ENCODE peak calls at places on chromosomes 3 and 15, in nine cellular contexts. One of them, this sample, is unnamed.

GRCh38 chr15:65476942-65477341 is 40.5 kb downstream of the DPP8 start:
- DNase-seq in AG09309: peak
- DNase-seq in astrocyte: peak
- DNase-seq in stomach: no peak
- DNase-seq in mesendoderm: no peak
- DNase-seq in adrenal gland: peak
- DNase-seq in neuronal stem cell: no peak
- DNase-seq in naive thymus-derived CD4-positive, alpha-beta T cell: no peak
- DNase-seq in A549: no peak
- DNase-seq in this sample: peak

GRCh38 chr3:6255229-6255628 is 605.7 kb upstream of the GRM7 start:
- DNase-seq in AG09309: no peak
- DNase-seq in astrocyte: no peak
- DNase-seq in stomach: no peak
- DNase-seq in mesendoderm: no peak
- DNase-seq in adrenal gland: no peak
- DNase-seq in neuronal stem cell: no peak
- DNase-seq in naive thymus-derived CD4-positive, alpha-beta T cell: no peak
- DNase-seq in A549: no peak
- DNase-seq in this sample: no peak

GRCh38 chr3:73621388-73621787 is 3.4 kb downstream of the PDZRN3 start:
- DNase-seq in AG09309: no peak
- DNase-seq in astrocyte: no peak
- DNase-seq in stomach: no peak
- DNase-seq in mesendoderm: no peak
- DNase-seq in adrenal gland: no peak
- DNase-seq in neuronal stem cell: no peak
- DNase-seq in naive thymus-derived CD4-positive, alpha-beta T cell: no peak
- DNase-seq in A549: no peak
- DNase-seq in this sample: no peak

GRCh38 chr15:52309154-52309548 is 13.5 kb upstream of the MYO5C start:
- DNase-seq in AG09309: no peak
- DNase-seq in astrocyte: no peak
- DNase-seq in stomach: no peak
- DNase-seq in mesendoderm: no peak
- DNase-seq in adrenal gland: no peak
- DNase-seq in neuronal stem cell: no peak
- DNase-seq in naive thymus-derived CD4-positive, alpha-beta T cell: no peak
- DNase-seq in A549: no peak
- DNase-seq in this sample: no peak

GRCh38 chr3:51943451-51944391 is 1.6 kb downstream of the PARP3 start:
- DNase-seq in AG09309: no peak
- DNase-seq in astrocyte: no peak
- DNase-seq in stomach: no peak
- DNase-seq in mesendoderm: no peak
- DNase-seq in adrenal gland: peak
- DNase-seq in neuronal stem cell: no peak
- DNase-seq in naive thymus-derived CD4-positive, alpha-beta T cell: no peak
- DNase-seq in A549: no peak
- DNase-seq in this sample: no peak

GRCh38 chr3:37163262-37164020 is 10.9 kb downstream of the LRRFIP2 start:
- DNase-seq in AG09309: peak
- DNase-seq in astrocyte: peak
- DNase-seq in stomach: no peak
- DNase-seq in mesendoderm: peak
- DNase-seq in adrenal gland: no peak
- DNase-seq in neuronal stem cell: no peak
- DNase-seq in naive thymus-derived CD4-positive, alpha-beta T cell: no peak
- DNase-seq in A549: no peak
- DNase-seq in this sample: no peak

GRCh38 chr3:14423963-14424362 is 21.6 kb downstream of the SLC6A6 start:
- DNase-seq in AG09309: no peak
- DNase-seq in astrocyte: no peak
- DNase-seq in stomach: no peak
- DNase-seq in mesendoderm: no peak
- DNase-seq in adrenal gland: no peak
- DNase-seq in neuronal stem cell: no peak
- DNase-seq in naive thymus-derived CD4-positive, alpha-beta T cell: no peak
- DNase-seq in A549: no peak
- DNase-seq in this sample: no peak

GRCh38 chr3:46852839-46853355 is 10.3 kb downstream of the MYL3 start:
- DNase-seq in AG09309: no peak
- DNase-seq in astrocyte: no peak
- DNase-seq in stomach: no peak
- DNase-seq in mesendoderm: no peak
- DNase-seq in adrenal gland: peak
- DNase-seq in neuronal stem cell: no peak
- DNase-seq in naive thymus-derived CD4-positive, alpha-beta T cell: no peak
- DNase-seq in A549: no peak
- DNase-seq in this sample: no peak

GRCh38 chr15:80878242-80878866 is 99.2 kb downstream of the CEMIP start:
- DNase-seq in AG09309: no peak
- DNase-seq in astrocyte: no peak
- DNase-seq in stomach: no peak
- DNase-seq in mesendoderm: no peak
- DNase-seq in adrenal gland: no peak
- DNase-seq in neuronal stem cell: no peak
- DNase-seq in naive thymus-derived CD4-positive, alpha-beta T cell: no peak
- DNase-seq in A549: no peak
- DNase-seq in this sample: no peak

GRCh38 chr3:49165771-49166751 is at the start of gene CCDC71:
- DNase-seq in AG09309: no peak
- DNase-seq in astrocyte: peak
- DNase-seq in stomach: peak
- DNase-seq in mesendoderm: peak
- DNase-seq in adrenal gland: peak
- DNase-seq in neuronal stem cell: no peak
- DNase-seq in naive thymus-derived CD4-positive, alpha-beta T cell: peak
- DNase-seq in A549: peak
- DNase-seq in this sample: peak

GRCh38 chr15:89119489-89120478 is 31.5 kb downstream of the ABHD2 start:
- DNase-seq in AG09309: no peak
- DNase-seq in astrocyte: peak
- DNase-seq in stomach: no peak
- DNase-seq in mesendoderm: no peak
- DNase-seq in adrenal gland: no peak
- DNase-seq in neuronal stem cell: no peak
- DNase-seq in naive thymus-derived CD4-positive, alpha-beta T cell: no peak
- DNase-seq in A549: peak
- DNase-seq in this sample: peak

GRCh38 chr3:15291589-15292541 is 40.5 kb downstream of the SH3BP5 start:
- DNase-seq in AG09309: no peak
- DNase-seq in astrocyte: peak
- DNase-seq in stomach: no peak
- DNase-seq in mesendoderm: no peak
- DNase-seq in adrenal gland: no peak
- DNase-seq in neuronal stem cell: no peak
- DNase-seq in naive thymus-derived CD4-positive, alpha-beta T cell: peak
- DNase-seq in A549: no peak
- DNase-seq in this sample: peak

GRCh38 chr3:157499342-157499963 is 3.8 kb downstream of the VEPH1 start:
- DNase-seq in AG09309: no peak
- DNase-seq in astrocyte: peak
- DNase-seq in stomach: peak
- DNase-seq in mesendoderm: peak
- DNase-seq in adrenal gland: peak
- DNase-seq in neuronal stem cell: peak
- DNase-seq in naive thymus-derived CD4-positive, alpha-beta T cell: no peak
- DNase-seq in A549: peak
- DNase-seq in this sample: peak
- H3K4me3 ChIP-seq in AG09309: no peak
- H3K4me3 ChIP-seq in astrocyte: peak
- H3K4me3 ChIP-seq in stomach: peak
- H3K4me3 ChIP-seq in mesendoderm: no peak
- H3K4me3 ChIP-seq in adrenal gland: peak
- H3K4me3 ChIP-seq in neuronal stem cell: no peak
- H3K4me3 ChIP-seq in naive thymus-derived CD4-positive, alpha-beta T cell: no peak
- H3K4me3 ChIP-seq in A549: peak
- H3K4me3 ChIP-seq in this sample: peak

GRCh38 chr15:63462053-63462452 is 42.3 kb upstream of the USP3 start:
- DNase-seq in AG09309: no peak
- DNase-seq in astrocyte: peak
- DNase-seq in stomach: no peak
- DNase-seq in mesendoderm: no peak
- DNase-seq in adrenal gland: no peak
- DNase-seq in neuronal stem cell: no peak
- DNase-seq in naive thymus-derived CD4-positive, alpha-beta T cell: no peak
- DNase-seq in A549: peak
- DNase-seq in this sample: no peak
- H3K4me3 ChIP-seq in AG09309: no peak
- H3K4me3 ChIP-seq in astrocyte: no peak
- H3K4me3 ChIP-seq in stomach: no peak
- H3K4me3 ChIP-seq in mesendoderm: no peak
- H3K4me3 ChIP-seq in adrenal gland: no peak
- H3K4me3 ChIP-seq in neuronal stem cell: no peak
- H3K4me3 ChIP-seq in naive thymus-derived CD4-positive, alpha-beta T cell: no peak
- H3K4me3 ChIP-seq in A549: no peak
- H3K4me3 ChIP-seq in this sample: no peak

GRCh38 chr15:85687329-85687728 is 107.4 kb downstream of the KLHL25 start:
- DNase-seq in AG09309: no peak
- DNase-seq in astrocyte: no peak
- DNase-seq in stomach: no peak
- DNase-seq in mesendoderm: no peak
- DNase-seq in adrenal gland: no peak
- DNase-seq in neuronal stem cell: no peak
- DNase-seq in naive thymus-derived CD4-positive, alpha-beta T cell: no peak
- DNase-seq in A549: no peak
- DNase-seq in this sample: no peak

GRCh38 chr15:85690546-85691226 is 104.0 kb downstream of the KLHL25 start:
- DNase-seq in AG09309: no peak
- DNase-seq in astrocyte: no peak
- DNase-seq in stomach: no peak
- DNase-seq in mesendoderm: no peak
- DNase-seq in adrenal gland: no peak
- DNase-seq in neuronal stem cell: no peak
- DNase-seq in naive thymus-derived CD4-positive, alpha-beta T cell: no peak
- DNase-seq in A549: no peak
- DNase-seq in this sample: no peak

GRCh38 chr15:85688703-85689102 is 106.0 kb downstream of the KLHL25 start:
- DNase-seq in AG09309: no peak
- DNase-seq in astrocyte: no peak
- DNase-seq in stomach: no peak
- DNase-seq in mesendoderm: no peak
- DNase-seq in adrenal gland: no peak
- DNase-seq in neuronal stem cell: no peak
- DNase-seq in naive thymus-derived CD4-positive, alpha-beta T cell: peak
- DNase-seq in A549: no peak
- DNase-seq in this sample: no peak

GRCh38 chr15:85691350-85692240 is 103.1 kb downstream of the KLHL25 start:
- DNase-seq in AG09309: no peak
- DNase-seq in astrocyte: no peak
- DNase-seq in stomach: peak
- DNase-seq in mesendoderm: no peak
- DNase-seq in adrenal gland: no peak
- DNase-seq in neuronal stem cell: no peak
- DNase-seq in naive thymus-derived CD4-positive, alpha-beta T cell: no peak
- DNase-seq in A549: no peak
- DNase-seq in this sample: no peak

DNA sequence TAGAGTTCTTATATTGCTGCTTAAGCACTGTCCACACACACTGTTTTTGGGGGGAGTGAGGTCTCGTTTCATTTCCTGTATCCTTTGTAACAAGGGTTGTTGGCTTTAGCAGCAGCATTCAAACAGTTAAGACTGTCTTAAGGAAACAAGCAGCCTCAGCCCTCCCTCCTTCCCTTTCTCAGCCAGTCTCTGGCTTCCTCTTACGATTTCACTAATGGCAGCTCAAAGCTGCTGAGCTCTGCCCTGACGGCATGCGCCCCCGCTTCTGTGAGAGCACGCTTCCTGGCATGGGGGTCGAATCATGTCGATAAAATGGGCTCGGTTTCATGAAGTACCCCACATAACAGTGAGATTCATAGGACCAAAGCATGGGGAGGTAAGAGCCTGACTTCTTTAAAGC is 105.0 kb downstream of the KLHL25 start:
- DNase-seq in AG09309: no peak
- DNase-seq in astrocyte: peak
- DNase-seq in stomach: peak
- DNase-seq in mesendoderm: peak
- DNase-seq in adrenal gland: peak
- DNase-seq in neuronal stem cell: peak
- DNase-seq in naive thymus-derived CD4-positive, alpha-beta T cell: peak
- DNase-seq in A549: no peak
- DNase-seq in this sample: peak
- H3K4me3 ChIP-seq in AG09309: peak
- H3K4me3 ChIP-seq in astrocyte: peak
- H3K4me3 ChIP-seq in stomach: peak
- H3K4me3 ChIP-seq in mesendoderm: no peak
- H3K4me3 ChIP-seq in adrenal gland: peak
- H3K4me3 ChIP-seq in neuronal stem cell: peak
- H3K4me3 ChIP-seq in naive thymus-derived CD4-positive, alpha-beta T cell: peak
- H3K4me3 ChIP-seq in A549: no peak
- H3K4me3 ChIP-seq in this sample: peak

GRCh38 chr3:183181606-183182005 is 19.1 kb upstream of the LAMP3 start:
- DNase-seq in AG09309: no peak
- DNase-seq in astrocyte: no peak
- DNase-seq in stomach: no peak
- DNase-seq in mesendoderm: no peak
- DNase-seq in adrenal gland: no peak
- DNase-seq in neuronal stem cell: no peak
- DNase-seq in naive thymus-derived CD4-positive, alpha-beta T cell: no peak
- DNase-seq in A549: no peak
- DNase-seq in this sample: no peak

GRCh38 chr3:183178833-183179549 is 16.5 kb upstream of the LAMP3 start:
- DNase-seq in AG09309: no peak
- DNase-seq in astrocyte: peak
- DNase-seq in stomach: peak
- DNase-seq in mesendoderm: peak
- DNase-seq in adrenal gland: no peak
- DNase-seq in neuronal stem cell: peak
- DNase-seq in naive thymus-derived CD4-positive, alpha-beta T cell: peak
- DNase-seq in A549: peak
- DNase-seq in this sample: peak

GRCh38 chr3:183180765-183181295 is 18.3 kb upstream of the LAMP3 start:
- DNase-seq in AG09309: no peak
- DNase-seq in astrocyte: no peak
- DNase-seq in stomach: no peak
- DNase-seq in mesendoderm: no peak
- DNase-seq in adrenal gland: no peak
- DNase-seq in neuronal stem cell: no peak
- DNase-seq in naive thymus-derived CD4-positive, alpha-beta T cell: no peak
- DNase-seq in A549: no peak
- DNase-seq in this sample: no peak

GRCh38 chr3:183180105-183180763 is 17.7 kb upstream of the LAMP3 start:
- DNase-seq in AG09309: no peak
- DNase-seq in astrocyte: no peak
- DNase-seq in stomach: no peak
- DNase-seq in mesendoderm: peak
- DNase-seq in adrenal gland: no peak
- DNase-seq in neuronal stem cell: peak
- DNase-seq in naive thymus-derived CD4-positive, alpha-beta T cell: no peak
- DNase-seq in A549: no peak
- DNase-seq in this sample: peak

DNA sequence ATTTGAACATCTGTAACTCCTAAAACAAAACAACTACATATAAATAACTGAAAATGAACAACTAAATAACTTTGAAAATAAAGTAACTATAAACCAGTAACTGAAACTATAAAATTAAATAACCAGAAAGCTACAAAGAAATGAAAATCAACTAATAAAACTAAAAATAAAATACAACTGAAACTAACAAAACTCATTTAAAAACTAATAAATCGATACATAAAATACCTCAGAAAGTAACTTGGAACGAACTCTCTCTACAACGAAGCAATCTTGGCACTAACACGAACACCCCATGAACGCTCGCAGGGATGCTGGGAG is 15.9 kb upstream of the LAMP3 start:
- DNase-seq in AG09309: no peak
- DNase-seq in astrocyte: no peak
- DNase-seq in stomach: no peak
- DNase-seq in mesendoderm: no peak
- DNase-seq in adrenal gland: no peak
- DNase-seq in neuronal stem cell: no peak
- DNase-seq in naive thymus-derived CD4-positive, alpha-beta T cell: no peak
- DNase-seq in A549: no peak
- DNase-seq in this sample: no peak
- H3K4me3 ChIP-seq in AG09309: peak
- H3K4me3 ChIP-seq in astrocyte: peak
- H3K4me3 ChIP-seq in stomach: peak
- H3K4me3 ChIP-seq in mesendoderm: no peak
- H3K4me3 ChIP-seq in adrenal gland: peak
- H3K4me3 ChIP-seq in neuronal stem cell: peak
- H3K4me3 ChIP-seq in naive thymus-derived CD4-positive, alpha-beta T cell: peak
- H3K4me3 ChIP-seq in A549: peak
- H3K4me3 ChIP-seq in this sample: peak

This sample was measured in cardiac muscle cell.